ENCODE peak calls at places on chromosomes 13 and 19, in five cellular contexts. V, E, Z, P and J are unnamed samples.

GRCh38 chr19:35062942-35063341 is 21.4 kb downstream of the HPN start:
- DNase-seq in V (no peak), E (no peak), Z (no peak), P (no peak), J (no peak)

GRCh38 chr19:40080289-40080688 is 10.5 kb downstream of the ZNF780A start:
- DNase-seq in V (no peak), E (no peak), Z (no peak), P (no peak), J (no peak)

GRCh38 chr13:98539655-98540054 is 37.3 kb downstream of the STK24 start:
- DNase-seq in V (no peak), E (no peak), Z (no peak), P (no peak), J (no peak)

GRCh38 chr13:111288276-111288675 is 32.2 kb upstream of the TEX29 start:
- DNase-seq in V (no peak), E (no peak), Z (no peak), P (no peak), J (no peak)

GRCh38 chr19:31316201-31316951 is 32.9 kb downstream of the TSHZ3 start:
- DNase-seq in V (no peak), E (no peak), Z (no peak), P (no peak), J (no peak)

GRCh38 chr13:101785858-101786257 is 333.4 kb downstream of the ITGBL1 start:
- DNase-seq in V (no peak), E (peak; percentile 60), Z (no peak), P (no peak), J (peak; percentile 6)

GRCh38 chr13:50524540-50524939 is 319.0 kb downstream of the DLEU7 start:
- DNase-seq in V (no peak), E (no peak), Z (no peak), P (no peak), J (no peak)

GRCh38 chr13:69579351-69579750 is 528.3 kb upstream of the ATXN8OS start:
- DNase-seq in V (no peak), E (peak; percentile 10), Z (no peak), P (no peak), J (no peak)

GRCh38 chr13:113061796-113062425 is 43.7 kb upstream of the F7 start:
- DNase-seq in V (no peak), E (no peak), Z (no peak), P (peak; percentile 44), J (no peak)

GRCh38 chr13:73325351-73326214 is 266.8 kb downstream of the KLF5 start:
- DNase-seq in V (no peak), E (peak; percentile 71), Z (no peak), P (no peak), J (no peak)

GRCh38 chr19:49301165-49301865 is 23.7 kb downstream of the SLC6A16 start:
- DNase-seq in V (peak; percentile 80), E (peak; percentile 67), Z (peak; percentile 83), P (peak; percentile 89), J (peak; percentile 50)

GRCh38 chr19:53646144-53646543 is 14.3 kb downstream of the DPRX start:
- DNase-seq in V (no peak), E (no peak), Z (no peak), P (no peak), J (no peak)

GRCh38 chr19:14840206-14840605 is 5.2 kb upstream of the OR7A5 start:
- DNase-seq in V (no peak), E (no peak), Z (no peak), P (no peak), J (no peak)

GRCh38 chr13:61188057-61188456 is 227.6 kb downstream of the PCDH20 start:
- DNase-seq in V (no peak), E (no peak), Z (no peak), P (no peak), J (no peak)

GRCh38 chr19:38195237-38195636 is 28.8 kb downstream of the DPF1 start:
- DNase-seq in V (no peak), E (no peak), Z (no peak), P (no peak), J (no peak)

GRCh38 chr19:37706052-37706605 is 13.4 kb downstream of the ZNF607 start:
- DNase-seq in V (no peak), E (no peak), Z (no peak), P (no peak), J (no peak)

GRCh38 chr13:110170020-110170790 is 136.8 kb downstream of the COL4A1 start:
- DNase-seq in V (no peak), E (no peak), Z (no peak), P (no peak), J (no peak)

GRCh38 chr19:42397315-42398166 is 7.4 kb upstream of the CNFN start:
- DNase-seq in V (peak; percentile 14), E (no peak), Z (no peak), P (no peak), J (no peak)

GRCh38 chr19:17922138-17922537 is 10.7 kb upstream of the CCDC124 start:
- DNase-seq in V (no peak), E (no peak), Z (no peak), P (no peak), J (no peak)

GRCh38 chr19:5002143-5002542 is 33.2 kb downstream of the KDM4B start:
- DNase-seq in V (no peak), E (peak; percentile 85), Z (no peak), P (no peak), J (no peak)

GRCh38 chr13:49620170-49620621 is 8.1 kb upstream of the ARL11 start:
- DNase-seq in V (no peak), E (peak; percentile 28), Z (no peak), P (no peak), J (peak; percentile 18)

GRCh38 chr19:42126565-42126964 is 5.7 kb downstream of the POU2F2 start:
- DNase-seq in V (no peak), E (no peak), Z (no peak), P (no peak), J (no peak)

GRCh38 chr13:79281335-79281734 is 124.7 kb downstream of the RBM26 start:
- DNase-seq in V (no peak), E (no peak), Z (no peak), P (no peak), J (no peak)

GRCh38 chr19:45245334-45245787 is at the start of gene EXOC3L2:
- DNase-seq in V (no peak), E (no peak), Z (no peak), P (peak; percentile 71), J (no peak)

GRCh38 chr13:80276371-80277289 is 64.3 kb downstream of the SPRY2 start:
- DNase-seq in V (no peak), E (peak; percentile 42), Z (no peak), P (no peak), J (peak; percentile 32)

GRCh38 chr13:107650081-107650701 is 565.1 kb downstream of the LIG4 start:
- DNase-seq in V (peak; percentile 35), E (peak; percentile 21), Z (no peak), P (peak; percentile 63), J (no peak)

GRCh38 chr19:19554074-19555023 is 16.3 kb downstream of the CILP2 start:
- DNase-seq in V (peak; percentile 69), E (peak; percentile 67), Z (peak; percentile 44), P (no peak), J (no peak)

GRCh38 chr19:27776020-27776419 is 1436.9 kb downstream of the UQCRFS1 start:
- DNase-seq in V (no peak), E (peak; percentile 59), Z (no peak), P (no peak), J (no peak)

GRCh38 chr13:73578251-73578875 is 519.6 kb downstream of the KLF5 start:
- DNase-seq in V (no peak), E (no peak), Z (no peak), P (no peak), J (no peak)

GRCh38 chr19:41882568-41883462 is at the start of gene ARHGEF1:
- DNase-seq in V (peak; percentile 72), E (peak; percentile 63), Z (peak; percentile 50), P (peak; percentile 88), J (peak; percentile 35)

GRCh38 chr19:18290250-18291018 is 9.0 kb upstream of the JUND start:
- DNase-seq in V (peak; percentile 99), E (no peak), Z (peak; percentile 70), P (no peak), J (no peak)

GRCh38 chr19:44890366-44891015 is 563 bp upstream of the TOMM40 start:
- DNase-seq in V (peak; percentile 100), E (peak; percentile 100), Z (peak; percentile 99), P (peak; percentile 100), J (peak; percentile 99)

GRCh38 chr13:22789027-22789593 is 391.7 kb upstream of the SGCG start:
- DNase-seq in V (no peak), E (no peak), Z (no peak), P (no peak), J (no peak)